ENCODE peak calls at places on chromosomes 12 and 14, in six cellular contexts. One of them, this sample, is unnamed.

GRCh38 chr12:110689002-110689600 is at the start of gene HVCN1:
- DNase-seq in NB4: peak; percentile 93
- DNase-seq in tibial artery: peak; percentile 79
- DNase-seq in endothelial cell of umbilical vein: no peak
- DNase-seq in GM12865: peak; percentile 70
- DNase-seq in HL-60: peak; percentile 52
- DNase-seq in this sample: peak; percentile 47

GRCh38 chr14:55446833-55447232 is 6.4 kb upstream of the TBPL2 start:
- DNase-seq in NB4: no peak
- DNase-seq in tibial artery: no peak
- DNase-seq in endothelial cell of umbilical vein: peak; percentile 55
- DNase-seq in GM12865: no peak
- DNase-seq in HL-60: no peak
- DNase-seq in this sample: no peak

GRCh38 chr14:67733609-67734008 is 31.9 kb downstream of the RDH12 start:
- DNase-seq in NB4: no peak
- DNase-seq in tibial artery: no peak
- DNase-seq in endothelial cell of umbilical vein: no peak
- DNase-seq in GM12865: no peak
- DNase-seq in HL-60: no peak
- DNase-seq in this sample: no peak

GRCh38 chr14:32560213-32560857 is 231.2 kb downstream of the AKAP6 start:
- DNase-seq in NB4: peak; percentile 63
- DNase-seq in tibial artery: peak; percentile 64
- DNase-seq in endothelial cell of umbilical vein: peak; percentile 76
- DNase-seq in GM12865: peak; percentile 75
- DNase-seq in HL-60: peak; percentile 43
- DNase-seq in this sample: peak; percentile 57

GRCh38 chr14:100915582-100915981 is 12.1 kb upstream of the RTL1 start:
- DNase-seq in NB4: no peak
- DNase-seq in tibial artery: no peak
- DNase-seq in endothelial cell of umbilical vein: no peak
- DNase-seq in GM12865: no peak
- DNase-seq in HL-60: no peak
- DNase-seq in this sample: no peak

GRCh38 chr12:11731455-11731854 is 82.0 kb downstream of the ETV6 start:
- DNase-seq in NB4: peak; percentile 37
- DNase-seq in tibial artery: no peak
- DNase-seq in endothelial cell of umbilical vein: peak; percentile 83
- DNase-seq in GM12865: peak; percentile 72
- DNase-seq in HL-60: no peak
- DNase-seq in this sample: no peak

GRCh38 chr14:105099778-105100177 is 34.5 kb upstream of the GPR132 start:
- DNase-seq in NB4: no peak
- DNase-seq in tibial artery: no peak
- DNase-seq in endothelial cell of umbilical vein: no peak
- DNase-seq in GM12865: peak; percentile 14
- DNase-seq in HL-60: no peak
- DNase-seq in this sample: no peak

GRCh38 chr12:8697120-8697475 is 693 bp upstream of the RIMKLB start:
- DNase-seq in NB4: no peak
- DNase-seq in tibial artery: no peak
- DNase-seq in endothelial cell of umbilical vein: peak; percentile 62
- DNase-seq in GM12865: no peak
- DNase-seq in HL-60: no peak
- DNase-seq in this sample: peak; percentile 17

GRCh38 chr12:21819236-21819635 is 44.7 kb upstream of the KCNJ8 start:
- DNase-seq in NB4: no peak
- DNase-seq in tibial artery: no peak
- DNase-seq in endothelial cell of umbilical vein: no peak
- DNase-seq in GM12865: no peak
- DNase-seq in HL-60: no peak
- DNase-seq in this sample: no peak

GRCh38 chr12:20370841-20371240 is 2.5 kb downstream of the PDE3A start:
- DNase-seq in NB4: no peak
- DNase-seq in tibial artery: no peak
- DNase-seq in endothelial cell of umbilical vein: peak; percentile 65
- DNase-seq in GM12865: no peak
- DNase-seq in HL-60: no peak
- DNase-seq in this sample: no peak

GRCh38 chr12:2034633-2035420 is 18.0 kb upstream of the CACNA1C start:
- DNase-seq in NB4: peak; percentile 86
- DNase-seq in tibial artery: peak; percentile 92
- DNase-seq in endothelial cell of umbilical vein: peak; percentile 69
- DNase-seq in GM12865: peak; percentile 85
- DNase-seq in HL-60: peak; percentile 77
- DNase-seq in this sample: peak; percentile 65
- H3K4me3 ChIP-seq in NB4: peak overlapping the region; percentile 50
- H3K4me3 ChIP-seq in tibial artery: peak overlapping the region; percentile 49
- H3K4me3 ChIP-seq in endothelial cell of umbilical vein: no peak overlapping the region
- H3K4me3 ChIP-seq in GM12865: peak overlapping the region; percentile 33
- H3K4me3 ChIP-seq in HL-60: peak overlapping the region; percentile 28
- H3K4me3 ChIP-seq in this sample: peak overlapping the region; percentile 56

GRCh38 chr14:99234366-99234765 is 37.6 kb downstream of the BCL11B start:
- DNase-seq in NB4: no peak
- DNase-seq in tibial artery: no peak
- DNase-seq in endothelial cell of umbilical vein: no peak
- DNase-seq in GM12865: no peak
- DNase-seq in HL-60: no peak
- DNase-seq in this sample: no peak
- H3K4me3 ChIP-seq in NB4: no peak overlapping the region
- H3K4me3 ChIP-seq in tibial artery: no peak overlapping the region
- H3K4me3 ChIP-seq in endothelial cell of umbilical vein: no peak overlapping the region
- H3K4me3 ChIP-seq in GM12865: no peak overlapping the region
- H3K4me3 ChIP-seq in HL-60: no peak overlapping the region
- H3K4me3 ChIP-seq in this sample: no peak overlapping the region

GRCh38 chr14:88553886-88554457 is 835 bp downstream of the PTPN21 start:
- DNase-seq in NB4: no peak
- DNase-seq in tibial artery: no peak
- DNase-seq in endothelial cell of umbilical vein: peak; percentile 57
- DNase-seq in GM12865: no peak
- DNase-seq in HL-60: no peak
- DNase-seq in this sample: no peak

GRCh38 chr14:88551936-88552565 is 2.8 kb downstream of the PTPN21 start:
- DNase-seq in NB4: no peak
- DNase-seq in tibial artery: no peak
- DNase-seq in endothelial cell of umbilical vein: peak; percentile 41
- DNase-seq in GM12865: no peak
- DNase-seq in HL-60: no peak
- DNase-seq in this sample: no peak

GRCh38 chr14:88552859-88553258 is 1.9 kb downstream of the PTPN21 start:
- DNase-seq in NB4: no peak
- DNase-seq in tibial artery: no peak
- DNase-seq in endothelial cell of umbilical vein: no peak
- DNase-seq in GM12865: no peak
- DNase-seq in HL-60: no peak
- DNase-seq in this sample: no peak

GRCh38 chr14:88550078-88550477 is 4.7 kb downstream of the PTPN21 start:
- DNase-seq in NB4: no peak
- DNase-seq in tibial artery: no peak
- DNase-seq in endothelial cell of umbilical vein: no peak
- DNase-seq in GM12865: no peak
- DNase-seq in HL-60: no peak
- DNase-seq in this sample: no peak

GRCh38 chr14:88551094-88551870 is 3.5 kb downstream of the PTPN21 start:
- DNase-seq in NB4: no peak
- DNase-seq in tibial artery: peak; percentile 88
- DNase-seq in endothelial cell of umbilical vein: peak; percentile 80
- DNase-seq in GM12865: no peak
- DNase-seq in HL-60: peak; percentile 25
- DNase-seq in this sample: no peak
- H3K4me3 ChIP-seq in NB4: no peak overlapping the region
- H3K4me3 ChIP-seq in tibial artery: peak overlapping the region; percentile 66
- H3K4me3 ChIP-seq in endothelial cell of umbilical vein: peak overlapping the region; percentile 100
- H3K4me3 ChIP-seq in GM12865: no peak overlapping the region
- H3K4me3 ChIP-seq in HL-60: peak overlapping the region; percentile 35
- H3K4me3 ChIP-seq in this sample: no peak overlapping the region

DNA sequence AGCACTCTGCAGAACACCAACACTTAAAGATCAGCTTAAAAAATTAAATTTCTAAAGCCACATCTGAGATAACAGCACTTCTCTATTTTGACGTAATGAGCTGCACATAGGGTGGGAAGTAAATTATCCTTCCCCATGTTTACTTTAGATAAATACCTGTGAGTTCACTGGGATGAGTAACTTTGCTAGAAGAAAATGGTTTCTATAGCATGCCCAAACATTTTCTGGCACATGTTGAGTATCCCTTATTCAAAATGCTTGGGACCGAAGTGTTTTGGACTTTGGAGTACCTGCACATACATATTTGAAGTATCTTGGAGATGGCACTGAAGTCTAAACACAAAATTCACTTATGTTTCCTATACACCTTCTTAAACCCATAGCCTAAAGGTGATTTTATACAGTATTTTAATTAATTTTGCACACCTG is 6.6 kb downstream of the SLC38A2 start:
- DNase-seq in NB4: no peak
- DNase-seq in tibial artery: no peak
- DNase-seq in endothelial cell of umbilical vein: no peak
- DNase-seq in GM12865: no peak
- DNase-seq in HL-60: no peak
- DNase-seq in this sample: no peak
- H3K4me3 ChIP-seq in NB4: no peak overlapping the region
- H3K4me3 ChIP-seq in tibial artery: peak overlapping the region; percentile 88
- H3K4me3 ChIP-seq in endothelial cell of umbilical vein: peak overlapping the region; percentile 98
- H3K4me3 ChIP-seq in GM12865: no peak overlapping the region
- H3K4me3 ChIP-seq in HL-60: no peak overlapping the region
- H3K4me3 ChIP-seq in this sample: no peak overlapping the region

DNA sequence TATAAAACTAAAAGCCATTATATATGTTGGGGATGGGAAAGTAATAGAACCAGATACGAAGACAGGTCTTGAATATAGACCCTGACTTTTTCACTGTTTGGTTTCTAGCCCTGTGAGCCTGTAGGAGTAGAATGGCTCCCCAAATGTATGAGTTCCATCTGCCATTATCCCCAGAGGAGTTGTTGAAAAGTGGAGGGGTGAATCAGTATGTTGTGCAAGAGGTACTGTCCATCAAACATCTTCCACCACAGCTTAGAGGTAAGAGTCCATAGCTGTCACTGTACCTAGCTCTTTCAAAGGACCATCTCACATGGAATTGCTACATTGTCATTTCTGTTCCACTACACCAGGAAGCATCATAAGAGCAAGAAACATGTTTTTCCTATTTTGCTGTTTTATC is 1.1 kb downstream of the NCAPD2 start:
- DNase-seq in NB4: peak; percentile 73
- DNase-seq in tibial artery: no peak
- DNase-seq in endothelial cell of umbilical vein: no peak
- DNase-seq in GM12865: no peak
- DNase-seq in HL-60: peak; percentile 3
- DNase-seq in this sample: no peak
- H3K4me3 ChIP-seq in NB4: peak overlapping the region; percentile 95
- H3K4me3 ChIP-seq in tibial artery: peak overlapping the region; percentile 97
- H3K4me3 ChIP-seq in endothelial cell of umbilical vein: peak overlapping the region; percentile 76
- H3K4me3 ChIP-seq in GM12865: peak overlapping the region; percentile 89
- H3K4me3 ChIP-seq in HL-60: peak overlapping the region; percentile 93
- H3K4me3 ChIP-seq in this sample: peak overlapping the region; percentile 91

This sample was measured in Jurkat, Clone E6-1.